ENCODE peak calls at places on chromosomes 2 and 18, in six cellular contexts. W is GM12892, P is A549, D is uterus, C is Peyer's patch, T is HCT116. B is an unnamed sample.

GRCh38 chr2:181683518-181684453 is 3.5 kb upstream of the NEUROD1 start:
- DNase-seq in W (no peak), P (no peak), D (no peak), C (no peak), T (peak), B (peak)

GRCh38 chr2:158321264-158321663 is 135.3 kb downstream of the CCDC148 start:
- DNase-seq in W (no peak), P (no peak), D (no peak), C (no peak), T (peak), B (no peak)

GRCh38 chr18:63762518-63762917 is 12.7 kb upstream of the SERPINB7 start:
- DNase-seq in W (no peak), P (no peak), D (no peak), C (no peak), T (no peak), B (no peak)

GRCh38 chr18:2883137-2883671 is 36.4 kb downstream of the EMILIN2 start:
- DNase-seq in W (no peak), P (no peak), D (peak), C (no peak), T (no peak), B (no peak)

GRCh38 chr18:34624551-34624950 is 85.5 kb upstream of the DTNA start:
- DNase-seq in W (no peak), P (no peak), D (no peak), C (no peak), T (no peak), B (no peak)

GRCh38 chr2:178449700-178450573 is 1.0 kb downstream of the PRKRA start:
- DNase-seq in W (no peak), P (no peak), D (no peak), C (no peak), T (no peak), B (no peak)

GRCh38 chr2:120390381-120391055 is 44.6 kb downstream of the INHBB start:
- DNase-seq in W (no peak), P (no peak), D (no peak), C (peak), T (no peak), B (no peak)

GRCh38 chr2:169649278-169649677 is 44.9 kb downstream of the CFAP210 start:
- DNase-seq in W (no peak), P (no peak), D (no peak), C (no peak), T (no peak), B (no peak)

GRCh38 chr2:143682643-143683042 is 553.4 kb downstream of the ARHGAP15 start:
- DNase-seq in W (no peak), P (no peak), D (no peak), C (no peak), T (no peak), B (no peak)

GRCh38 chr18:31970617-31971016 is 27.7 kb upstream of the TRAPPC8 start:
- DNase-seq in W (no peak), P (no peak), D (no peak), C (no peak), T (no peak), B (no peak)

GRCh38 chr18:11849845-11850747 is 1.1 kb upstream of the CHMP1B start:
- DNase-seq in W (no peak), P (peak), D (peak), C (no peak), T (peak), B (peak)

GRCh38 chr2:45770773-45771172 is 119.3 kb downstream of the PRKCE start:
- DNase-seq in W (no peak), P (no peak), D (no peak), C (no peak), T (no peak), B (no peak)

GRCh38 chr2:210195066-210195852 is 24.1 kb upstream of the KANSL1L start:
- DNase-seq in W (no peak), P (peak), D (no peak), C (no peak), T (peak), B (no peak)

GRCh38 chr18:43192408-43192807 is 76.9 kb upstream of the RIT2 start:
- DNase-seq in W (no peak), P (no peak), D (no peak), C (no peak), T (no peak), B (no peak)

GRCh38 chr18:26181343-26181826 is 44.9 kb upstream of the TAF4B start:
- DNase-seq in W (no peak), P (no peak), D (no peak), C (no peak), T (no peak), B (no peak)

GRCh38 chr2:53938904-53939303 is 31.9 kb downstream of the PSME4 start:
- DNase-seq in W (no peak), P (no peak), D (no peak), C (no peak), T (no peak), B (no peak)

GRCh38 chr2:26067980-26068507 is 34.2 kb downstream of the RAB10 start:
- DNase-seq in W (no peak), P (no peak), D (no peak), C (no peak), T (no peak), B (no peak)

GRCh38 chr2:110702514-110702913 is 24.7 kb upstream of the BUB1 start:
- DNase-seq in W (no peak), P (no peak), D (no peak), C (no peak), T (no peak), B (no peak)

GRCh38 chr18:32911660-32912284 is 138.9 kb upstream of the KLHL14 start:
- DNase-seq in W (no peak), P (no peak), D (no peak), C (no peak), T (no peak), B (no peak)

GRCh38 chr2:30428034-30428662 is 18.9 kb upstream of the LCLAT1 start:
- DNase-seq in W (no peak), P (no peak), D (no peak), C (no peak), T (no peak), B (no peak)
- TF ChIP-seq POLR2A in W (no peak), P (no peak), D (no peak), C (no peak), T (no peak), B (no peak)

DNA sequence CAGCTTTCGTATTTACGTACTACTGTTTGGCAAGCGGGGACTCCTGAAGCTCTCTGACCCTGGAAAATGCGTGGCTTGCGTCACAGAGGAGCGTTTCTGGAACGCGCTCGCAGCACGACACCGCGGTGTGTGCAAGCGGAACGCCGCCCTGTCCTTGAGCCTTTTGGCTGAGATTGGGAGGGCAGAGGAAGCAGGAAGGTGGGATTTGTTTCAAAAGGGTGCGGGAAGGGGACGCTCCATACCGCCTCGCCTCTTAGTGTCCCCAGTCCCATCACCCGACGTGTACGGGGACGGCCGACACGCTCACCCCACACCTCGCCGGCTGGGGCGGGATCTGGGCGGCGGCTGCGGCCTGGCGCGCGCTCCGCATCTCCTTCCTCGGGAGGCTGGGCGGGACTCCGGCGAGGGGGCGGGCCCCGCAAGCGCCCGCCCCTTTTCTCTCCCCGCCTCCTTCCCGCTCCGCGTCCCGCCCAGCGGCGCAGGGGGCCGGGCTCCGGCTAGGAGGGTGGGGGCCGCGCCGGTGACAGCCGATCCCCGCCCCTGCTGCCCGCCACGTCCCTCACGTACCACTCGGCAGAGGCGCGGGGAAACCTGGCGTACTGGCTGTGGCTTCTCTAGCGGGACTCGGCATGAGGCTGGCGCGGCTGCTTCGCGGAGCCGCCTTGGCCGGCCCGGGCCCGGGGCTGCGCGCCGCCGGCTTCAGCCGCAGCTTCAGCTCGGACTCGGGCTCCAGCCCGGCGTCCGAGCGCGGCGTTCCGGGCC is at the start of gene PDK1:
- DNase-seq in W (peak), P (peak), D (peak), C (peak), T (peak), B (peak)
- TF ChIP-seq POLR2A in W (peak), P (peak), D (peak), C (peak), T (peak), B (peak)

GRCh38 chr18:74513149-74513882 is 17.2 kb downstream of the CNDP2 start:
- DNase-seq in W (no peak), P (no peak), D (no peak), C (no peak), T (no peak), B (no peak)
- TF ChIP-seq POLR2A in W (no peak), P (no peak), D (no peak), C (no peak), T (no peak), B (no peak)

GRCh38 chr2:23596316-23596885 is 211.4 kb downstream of the KLHL29 start:
- DNase-seq in W (no peak), P (no peak), D (no peak), C (peak), T (no peak), B (no peak)
- TF ChIP-seq POLR2A in W (no peak), P (no peak), D (no peak), C (no peak), T (no peak), B (no peak)

DNA sequence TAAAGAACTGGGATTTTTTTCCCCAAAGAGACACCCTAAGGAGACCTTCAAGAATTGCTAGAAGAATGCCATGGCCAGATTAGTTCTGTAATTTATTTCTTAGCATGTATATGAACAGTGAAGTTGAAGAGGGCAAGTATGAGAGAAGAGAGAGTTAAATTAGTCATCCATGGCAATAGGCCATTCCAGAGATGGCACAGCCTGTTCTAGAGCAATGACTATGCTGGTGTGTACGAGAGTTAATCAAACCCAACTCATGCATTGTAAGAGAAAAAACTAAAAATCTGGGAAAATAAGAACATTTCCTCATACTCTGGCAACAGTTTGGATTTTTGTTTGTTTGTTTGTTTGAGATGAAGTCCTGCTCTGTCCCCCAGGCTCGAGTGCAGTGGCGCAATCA is 112.1 kb upstream of the PIK3C3 start:
- DNase-seq in W (no peak), P (no peak), D (no peak), C (no peak), T (no peak), B (no peak)
- TF ChIP-seq POLR2A in W (no peak), P (no peak), D (no peak), C (no peak), T (no peak), B (no peak)